ENCODE peak calls at places on chromosomes 3 and 15, in six cellular contexts. E is endothelial cell, A is psoas muscle, M is fibroblast of lung, H is GF-D8, B is AG04450. I is an unnamed sample.

GRCh38 chr3:6222069-6222468 is 638.8 kb upstream of the GRM7 start:
- DNase-seq in E (no peak), A (no peak), M (no peak), H (no peak), B (no peak), I (no peak)

GRCh38 chr3:169026543-169027181 is 636.9 kb downstream of the MECOM start:
- DNase-seq in E (no peak), A (no peak), M (peak), H (no peak), B (peak), I (peak)

GRCh38 chr3:196501316-196502064 is 2.1 kb downstream of the RNF168 start:
- DNase-seq in E (no peak), A (no peak), M (peak), H (no peak), B (no peak), I (peak)

GRCh38 chr3:19543212-19543841 is 390.7 kb downstream of the EFHB start:
- DNase-seq in E (peak), A (no peak), M (no peak), H (no peak), B (no peak), I (no peak)

GRCh38 chr3:72238836-72239235 is 453.9 kb upstream of the PROK2 start:
- DNase-seq in E (no peak), A (no peak), M (no peak), H (no peak), B (no peak), I (no peak)

GRCh38 chr3:63030666-63031065 is 155.4 kb upstream of the CADPS start:
- DNase-seq in E (no peak), A (no peak), M (no peak), H (no peak), B (no peak), I (no peak)

GRCh38 chr3:67044295-67044694 is 46.2 kb downstream of the KBTBD8 start:
- DNase-seq in E (no peak), A (no peak), M (peak), H (no peak), B (no peak), I (no peak)

GRCh38 chr3:194327030-194327413 is 24.1 kb downstream of the CPN2 start:
- DNase-seq in E (no peak), A (no peak), M (no peak), H (no peak), B (no peak), I (no peak)

GRCh38 chr3:191379473-191379872 is 49.1 kb upstream of the UTS2B start:
- DNase-seq in E (no peak), A (no peak), M (no peak), H (no peak), B (no peak), I (no peak)

GRCh38 chr3:17039579-17039978 is 154.8 kb downstream of the PLCL2 start:
- DNase-seq in E (no peak), A (no peak), M (peak), H (no peak), B (peak), I (peak)

GRCh38 chr3:19799115-19799514 is 134.9 kb downstream of the EFHB start:
- DNase-seq in E (no peak), A (no peak), M (no peak), H (no peak), B (no peak), I (no peak)

GRCh38 chr3:3177861-3178497 is 1.5 kb downstream of the CRBN start:
- DNase-seq in E (no peak), A (no peak), M (peak), H (no peak), B (no peak), I (no peak)

GRCh38 chr15:62799037-62799436 is 243.5 kb upstream of the TPM1 start:
- DNase-seq in E (no peak), A (no peak), M (no peak), H (no peak), B (no peak), I (no peak)

GRCh38 chr3:46665763-46666470 is 27.6 kb downstream of the ALS2CL start:
- DNase-seq in E (no peak), A (peak), M (no peak), H (no peak), B (no peak), I (no peak)

GRCh38 chr15:67091073-67091965 is 25.9 kb downstream of the SMAD3 start:
- DNase-seq in E (no peak), A (peak), M (peak), H (peak), B (peak), I (peak)

GRCh38 chr3:125145751-125146475 is 66.6 kb downstream of the SLC12A8 start:
- DNase-seq in E (no peak), A (no peak), M (no peak), H (no peak), B (no peak), I (no peak)

GRCh38 chr3:59654120-59654952 is 604.5 kb upstream of the CFAP20DC start:
- DNase-seq in E (no peak), A (peak), M (peak), H (no peak), B (no peak), I (no peak)

GRCh38 chr3:98920166-98920565 is 18.7 kb upstream of the DCBLD2 start:
- DNase-seq in E (no peak), A (no peak), M (no peak), H (no peak), B (no peak), I (no peak)

GRCh38 chr15:65033659-65034269 is 4.3 kb upstream of the MTFMT start:
- DNase-seq in E (no peak), A (no peak), M (peak), H (no peak), B (no peak), I (peak)

GRCh38 chr15:77104155-77104554 is 33.2 kb upstream of the TSPAN3 start:
- DNase-seq in E (no peak), A (no peak), M (peak), H (no peak), B (no peak), I (peak)

GRCh38 chr15:70723124-70723427 is 40.3 kb downstream of the UACA start:
- DNase-seq in E (no peak), A (no peak), M (no peak), H (no peak), B (no peak), I (no peak)

GRCh38 chr3:57952208-57952631 is 56.0 kb upstream of the FLNB start:
- DNase-seq in E (no peak), A (peak), M (peak), H (no peak), B (peak), I (peak)

GRCh38 chr15:74958320-74958907 is 1.8 kb upstream of the RPP25 start:
- DNase-seq in E (peak), A (peak), M (no peak), H (no peak), B (no peak), I (no peak)

GRCh38 chr15:43102181-43102580 is 3.7 kb downstream of the UBR1 start:
- DNase-seq in E (no peak), A (no peak), M (no peak), H (no peak), B (no peak), I (no peak)

I was measured in astrocyte of the spinal cord.